ENCODE peak calls at places on chromosomes 4 and X, in nine cellular contexts. One of them, this sample, is unnamed.

GRCh38 chr4:160403066-160403465 is 1300.2 kb downstream of the RAPGEF2 start:
- DNase-seq in stimulated activated CD4-positive, alpha-beta T cell treated with anti-CD3 and anti-CD28 coated beads, Interleukin-2, amount 100 ng/mL, for 4 hours: no peak
- DNase-seq in stimulated activated naive CD8-positive, alpha-beta T cell treated with anti-CD3 and anti-CD28 coated beads, Interleukin-15, Interleukin-2, amounts not matched to agents 100 U/mL and 50 U/mL, for 24 hours: no peak
- DNase-seq in astrocyte: no peak
- DNase-seq in left lung: no peak
- DNase-seq in retina: no peak
- DNase-seq in pancreas: no peak
- DNase-seq in iPS-NIHi11: no peak
- DNase-seq in substantia nigra: no peak
- DNase-seq in this sample: no peak

GRCh38 chr4:98006814-98007412 is 136.4 kb downstream of the STPG2 start:
- DNase-seq in astrocyte: no peak
- DNase-seq in stimulated activated CD4-positive, alpha-beta T cell treated with anti-CD3 and anti-CD28 coated beads, Interleukin-2, amount 100 ng/mL, for 4 hours: no peak
- DNase-seq in iPS-NIHi11: peak
- DNase-seq in left lung: no peak
- DNase-seq in pancreas: no peak
- DNase-seq in stimulated activated naive CD8-positive, alpha-beta T cell treated with anti-CD3 and anti-CD28 coated beads, Interleukin-15, Interleukin-2, amounts not matched to agents 100 U/mL and 50 U/mL, for 24 hours: no peak
- DNase-seq in substantia nigra: no peak
- DNase-seq in retina: no peak
- DNase-seq in this sample: no peak

GRCh38 chr4:24930136-24930535 is 17.3 kb upstream of the CCDC149 start:
- DNase-seq in retina: no peak
- DNase-seq in stimulated activated naive CD8-positive, alpha-beta T cell treated with anti-CD3 and anti-CD28 coated beads, Interleukin-15, Interleukin-2, amounts not matched to agents 100 U/mL and 50 U/mL, for 24 hours: no peak
- DNase-seq in left lung: no peak
- DNase-seq in astrocyte: no peak
- DNase-seq in pancreas: no peak
- DNase-seq in iPS-NIHi11: no peak
- DNase-seq in stimulated activated CD4-positive, alpha-beta T cell treated with anti-CD3 and anti-CD28 coated beads, Interleukin-2, amount 100 ng/mL, for 4 hours: no peak
- DNase-seq in substantia nigra: no peak
- DNase-seq in this sample: no peak

GRCh38 chrX:53681661-53682060 is 4.9 kb downstream of the HUWE1 start:
- DNase-seq in stimulated activated naive CD8-positive, alpha-beta T cell treated with anti-CD3 and anti-CD28 coated beads, Interleukin-15, Interleukin-2, amounts not matched to agents 100 U/mL and 50 U/mL, for 24 hours: peak
- DNase-seq in stimulated activated CD4-positive, alpha-beta T cell treated with anti-CD3 and anti-CD28 coated beads, Interleukin-2, amount 100 ng/mL, for 4 hours: peak
- DNase-seq in pancreas: no peak
- DNase-seq in iPS-NIHi11: no peak
- DNase-seq in substantia nigra: no peak
- DNase-seq in left lung: no peak
- DNase-seq in astrocyte: peak
- DNase-seq in retina: no peak
- DNase-seq in this sample: no peak

GRCh38 chr4:86664959-86665358 is 70.8 kb downstream of the PTPN13 start:
- DNase-seq in stimulated activated naive CD8-positive, alpha-beta T cell treated with anti-CD3 and anti-CD28 coated beads, Interleukin-15, Interleukin-2, amounts not matched to agents 100 U/mL and 50 U/mL, for 24 hours: no peak
- DNase-seq in stimulated activated CD4-positive, alpha-beta T cell treated with anti-CD3 and anti-CD28 coated beads, Interleukin-2, amount 100 ng/mL, for 4 hours: no peak
- DNase-seq in left lung: no peak
- DNase-seq in iPS-NIHi11: no peak
- DNase-seq in substantia nigra: no peak
- DNase-seq in retina: no peak
- DNase-seq in astrocyte: peak
- DNase-seq in pancreas: no peak
- DNase-seq in this sample: no peak

GRCh38 chr4:1448589-1449420 is 42.6 kb upstream of the NKX1-1 start:
- DNase-seq in stimulated activated CD4-positive, alpha-beta T cell treated with anti-CD3 and anti-CD28 coated beads, Interleukin-2, amount 100 ng/mL, for 4 hours: no peak
- DNase-seq in retina: no peak
- DNase-seq in pancreas: peak
- DNase-seq in stimulated activated naive CD8-positive, alpha-beta T cell treated with anti-CD3 and anti-CD28 coated beads, Interleukin-15, Interleukin-2, amounts not matched to agents 100 U/mL and 50 U/mL, for 24 hours: no peak
- DNase-seq in astrocyte: no peak
- DNase-seq in substantia nigra: no peak
- DNase-seq in iPS-NIHi11: peak
- DNase-seq in left lung: no peak
- DNase-seq in this sample: no peak

GRCh38 chr4:101527186-101527585 is 179.9 kb upstream of the PPP3CA start:
- DNase-seq in astrocyte: peak
- DNase-seq in pancreas: no peak
- DNase-seq in substantia nigra: no peak
- DNase-seq in stimulated activated naive CD8-positive, alpha-beta T cell treated with anti-CD3 and anti-CD28 coated beads, Interleukin-15, Interleukin-2, amounts not matched to agents 100 U/mL and 50 U/mL, for 24 hours: peak
- DNase-seq in retina: no peak
- DNase-seq in stimulated activated CD4-positive, alpha-beta T cell treated with anti-CD3 and anti-CD28 coated beads, Interleukin-2, amount 100 ng/mL, for 4 hours: peak
- DNase-seq in left lung: no peak
- DNase-seq in iPS-NIHi11: no peak
- DNase-seq in this sample: no peak

GRCh38 chr4:45442466-45442865 is 681.4 kb downstream of the GABRG1 start:
- DNase-seq in iPS-NIHi11: peak
- DNase-seq in astrocyte: no peak
- DNase-seq in stimulated activated CD4-positive, alpha-beta T cell treated with anti-CD3 and anti-CD28 coated beads, Interleukin-2, amount 100 ng/mL, for 4 hours: no peak
- DNase-seq in retina: no peak
- DNase-seq in substantia nigra: no peak
- DNase-seq in left lung: no peak
- DNase-seq in pancreas: no peak
- DNase-seq in stimulated activated naive CD8-positive, alpha-beta T cell treated with anti-CD3 and anti-CD28 coated beads, Interleukin-15, Interleukin-2, amounts not matched to agents 100 U/mL and 50 U/mL, for 24 hours: no peak
- DNase-seq in this sample: no peak

GRCh38 chr4:104099141-104099540 is 379.4 kb upstream of the TACR3 start:
- DNase-seq in substantia nigra: no peak
- DNase-seq in retina: no peak
- DNase-seq in astrocyte: no peak
- DNase-seq in iPS-NIHi11: no peak
- DNase-seq in stimulated activated naive CD8-positive, alpha-beta T cell treated with anti-CD3 and anti-CD28 coated beads, Interleukin-15, Interleukin-2, amounts not matched to agents 100 U/mL and 50 U/mL, for 24 hours: no peak
- DNase-seq in pancreas: no peak
- DNase-seq in left lung: no peak
- DNase-seq in stimulated activated CD4-positive, alpha-beta T cell treated with anti-CD3 and anti-CD28 coated beads, Interleukin-2, amount 100 ng/mL, for 4 hours: no peak
- DNase-seq in this sample: no peak

GRCh38 chr4:7366180-7366957 is 68.4 kb downstream of the PSAPL1 start:
- DNase-seq in iPS-NIHi11: no peak
- DNase-seq in pancreas: no peak
- DNase-seq in substantia nigra: no peak
- DNase-seq in stimulated activated naive CD8-positive, alpha-beta T cell treated with anti-CD3 and anti-CD28 coated beads, Interleukin-15, Interleukin-2, amounts not matched to agents 100 U/mL and 50 U/mL, for 24 hours: no peak
- DNase-seq in left lung: peak
- DNase-seq in astrocyte: no peak
- DNase-seq in stimulated activated CD4-positive, alpha-beta T cell treated with anti-CD3 and anti-CD28 coated beads, Interleukin-2, amount 100 ng/mL, for 4 hours: no peak
- DNase-seq in retina: no peak
- DNase-seq in this sample: no peak

GRCh38 chr4:74794341-74794801 is at the start of gene BTC:
- DNase-seq in stimulated activated naive CD8-positive, alpha-beta T cell treated with anti-CD3 and anti-CD28 coated beads, Interleukin-15, Interleukin-2, amounts not matched to agents 100 U/mL and 50 U/mL, for 24 hours: no peak
- DNase-seq in retina: no peak
- DNase-seq in pancreas: peak
- DNase-seq in substantia nigra: no peak
- DNase-seq in stimulated activated CD4-positive, alpha-beta T cell treated with anti-CD3 and anti-CD28 coated beads, Interleukin-2, amount 100 ng/mL, for 4 hours: no peak
- DNase-seq in left lung: peak
- DNase-seq in iPS-NIHi11: peak
- DNase-seq in astrocyte: no peak
- DNase-seq in this sample: peak

GRCh38 chr4:98833384-98833783 is 95.5 kb downstream of the EIF4E start:
- DNase-seq in iPS-NIHi11: no peak
- DNase-seq in astrocyte: no peak
- DNase-seq in left lung: no peak
- DNase-seq in stimulated activated CD4-positive, alpha-beta T cell treated with anti-CD3 and anti-CD28 coated beads, Interleukin-2, amount 100 ng/mL, for 4 hours: no peak
- DNase-seq in retina: no peak
- DNase-seq in stimulated activated naive CD8-positive, alpha-beta T cell treated with anti-CD3 and anti-CD28 coated beads, Interleukin-15, Interleukin-2, amounts not matched to agents 100 U/mL and 50 U/mL, for 24 hours: no peak
- DNase-seq in substantia nigra: no peak
- DNase-seq in pancreas: no peak
- DNase-seq in this sample: no peak

GRCh38 chrX:1401611-1402430 is 9.9 kb upstream of the SLC25A6 start:
- DNase-seq in substantia nigra: no peak
- DNase-seq in pancreas: peak
- DNase-seq in left lung: peak
- DNase-seq in stimulated activated naive CD8-positive, alpha-beta T cell treated with anti-CD3 and anti-CD28 coated beads, Interleukin-15, Interleukin-2, amounts not matched to agents 100 U/mL and 50 U/mL, for 24 hours: no peak
- DNase-seq in iPS-NIHi11: no peak
- DNase-seq in retina: no peak
- DNase-seq in astrocyte: no peak
- DNase-seq in stimulated activated CD4-positive, alpha-beta T cell treated with anti-CD3 and anti-CD28 coated beads, Interleukin-2, amount 100 ng/mL, for 4 hours: no peak
- DNase-seq in this sample: no peak

GRCh38 chr4:4980818-4981217 is 38.4 kb downstream of the CYTL1 start:
- DNase-seq in substantia nigra: no peak
- DNase-seq in stimulated activated naive CD8-positive, alpha-beta T cell treated with anti-CD3 and anti-CD28 coated beads, Interleukin-15, Interleukin-2, amounts not matched to agents 100 U/mL and 50 U/mL, for 24 hours: no peak
- DNase-seq in iPS-NIHi11: no peak
- DNase-seq in stimulated activated CD4-positive, alpha-beta T cell treated with anti-CD3 and anti-CD28 coated beads, Interleukin-2, amount 100 ng/mL, for 4 hours: no peak
- DNase-seq in pancreas: no peak
- DNase-seq in left lung: no peak
- DNase-seq in astrocyte: no peak
- DNase-seq in retina: no peak
- DNase-seq in this sample: no peak

GRCh38 chrX:110847334-110847733 is 51.7 kb upstream of the CHRDL1 start:
- DNase-seq in pancreas: no peak
- DNase-seq in left lung: no peak
- DNase-seq in retina: peak
- DNase-seq in stimulated activated naive CD8-positive, alpha-beta T cell treated with anti-CD3 and anti-CD28 coated beads, Interleukin-15, Interleukin-2, amounts not matched to agents 100 U/mL and 50 U/mL, for 24 hours: no peak
- DNase-seq in substantia nigra: no peak
- DNase-seq in iPS-NIHi11: peak
- DNase-seq in stimulated activated CD4-positive, alpha-beta T cell treated with anti-CD3 and anti-CD28 coated beads, Interleukin-2, amount 100 ng/mL, for 4 hours: peak
- DNase-seq in astrocyte: peak
- DNase-seq in this sample: peak

GRCh38 chr4:99754756-99755155 is 61.9 kb upstream of the DAPP1 start:
- DNase-seq in iPS-NIHi11: no peak
- DNase-seq in stimulated activated CD4-positive, alpha-beta T cell treated with anti-CD3 and anti-CD28 coated beads, Interleukin-2, amount 100 ng/mL, for 4 hours: no peak
- DNase-seq in astrocyte: no peak
- DNase-seq in retina: no peak
- DNase-seq in stimulated activated naive CD8-positive, alpha-beta T cell treated with anti-CD3 and anti-CD28 coated beads, Interleukin-15, Interleukin-2, amounts not matched to agents 100 U/mL and 50 U/mL, for 24 hours: no peak
- DNase-seq in pancreas: no peak
- DNase-seq in substantia nigra: no peak
- DNase-seq in left lung: no peak
- DNase-seq in this sample: no peak